ENCODE peak calls at places on chromosomes 1 and 21, in four cellular contexts. Q, C, S and D are unnamed samples.

GRCh38 chr1:205963352-205963751 is 20.1 kb upstream of the SLC26A9 start:
- DNase-seq in Q (no peak), C (no peak), S (no peak), D (no peak)

GRCh38 chr1:161805399-161806197 is 39.5 kb downstream of the ATF6 start:
- DNase-seq in S (no peak), C (no peak), Q (no peak), D (no peak)

GRCh38 chr1:102578806-102579205 is 529.5 kb downstream of the COL11A1 start:
- DNase-seq in C (no peak), S (no peak), Q (no peak), D (no peak)

GRCh38 chr1:30318864-30319718 is 404.3 kb downstream of the MATN1 start:
- DNase-seq in C (peak), S (peak), Q (no peak), D (no peak)

GRCh38 chr1:6965062-6965913 is 180.0 kb downstream of the CAMTA1 start:
- DNase-seq in S (no peak), Q (no peak), C (no peak), D (no peak)

GRCh38 chr21:41665766-41666595 is 100.9 kb downstream of the RIPK4 start:
- DNase-seq in Q (no peak), S (no peak), C (no peak), D (no peak)

GRCh38 chr1:191714810-191715209 is 443.5 kb upstream of the RGS18 start:
- DNase-seq in Q (no peak), C (no peak), S (no peak), D (no peak)

GRCh38 chr1:89523597-89524368 is 846 bp upstream of the LRRC8B start:
- DNase-seq in C (no peak), S (peak), Q (peak), D (peak)

GRCh38 chr1:171910786-171911185 is 69.5 kb downstream of the DNM3 start:
- DNase-seq in Q (no peak), S (no peak), C (no peak), D (no peak)

GRCh38 chr1:180560868-180561600 is 2.3 kb downstream of the OVAAL start:
- DNase-seq in S (no peak), Q (no peak), C (no peak), D (no peak)

GRCh38 chr21:45599146-45599581 is 44.4 kb upstream of the PCBP3 start:
- DNase-seq in S (no peak), Q (no peak), C (no peak), D (no peak)

GRCh38 chr1:201884472-201884871 is 4.2 kb upstream of the SHISA4 start:
- DNase-seq in S (no peak), C (no peak), Q (no peak), D (no peak)

GRCh38 chr1:107879338-107879737 is 85.6 kb downstream of the VAV3 start:
- DNase-seq in C (no peak), Q (no peak), S (no peak), D (no peak)

GRCh38 chr1:77832889-77833288 is 53.4 kb downstream of the MIGA1 start:
- DNase-seq in C (no peak), S (no peak), Q (no peak), D (no peak)

GRCh38 chr1:21865943-21866628 is 54.0 kb downstream of the LDLRAD2 start:
- DNase-seq in Q (peak), S (no peak), C (peak), D (peak)

GRCh38 chr1:178932966-178933603 is 62.2 kb upstream of the ANGPTL1 start:
- DNase-seq in S (no peak), Q (no peak), C (no peak), D (no peak)

GRCh38 chr1:1399870-1400575 is 888 bp upstream of the CCNL2 start:
- DNase-seq in S (no peak), C (no peak), Q (peak), D (no peak)

GRCh38 chr1:57215175-57215574 is 208.7 kb downstream of the DAB1 start:
- DNase-seq in C (no peak), Q (no peak), S (no peak), D (no peak)

GRCh38 chr1:162365284-162366041 is 11.2 kb downstream of the SPATA46 start:
- DNase-seq in Q (no peak), C (no peak), S (no peak), D (no peak)

GRCh38 chr1:153431928-153432327 is 15.6 kb downstream of the S100A7A start:
- DNase-seq in S (no peak), Q (no peak), C (peak), D (no peak)

GRCh38 chr1:200131551-200132125 is 104.1 kb downstream of the NR5A2 start:
- DNase-seq in S (no peak), Q (no peak), C (no peak), D (no peak)

GRCh38 chr1:151326619-151327222 is 495 bp downstream of the PI4KB start:
- DNase-seq in S (peak), C (no peak), Q (no peak), D (no peak)

GRCh38 chr1:82318265-82318664 is 517.5 kb downstream of the ADGRL2 start:
- DNase-seq in Q (no peak), C (no peak), S (no peak), D (no peak)

GRCh38 chr1:179031855-179032513 is 6.3 kb downstream of the FAM20B start:
- DNase-seq in Q (no peak), S (no peak), C (no peak), D (no peak)

GRCh38 chr1:25104932-25105561 is 127.3 kb downstream of the SYF2 start:
- DNase-seq in C (no peak), Q (no peak), S (no peak), D (no peak)

GRCh38 chr1:4830756-4831155 is 176.3 kb downstream of the AJAP1 start:
- DNase-seq in Q (no peak), S (no peak), C (no peak), D (no peak)

GRCh38 chr1:179706339-179706941 is 36.7 kb upstream of the FAM163A start:
- DNase-seq in S (peak), C (peak), Q (peak), D (peak)

GRCh38 chr1:225881081-225882007 is 836 bp downstream of the TMEM63A start:
- DNase-seq in Q (peak), C (no peak), S (peak), D (no peak)

GRCh38 chr1:8567146-8567545 is 249.2 kb downstream of the SLC45A1 start:
- DNase-seq in C (no peak), S (no peak), Q (no peak), D (no peak)

DNA sequence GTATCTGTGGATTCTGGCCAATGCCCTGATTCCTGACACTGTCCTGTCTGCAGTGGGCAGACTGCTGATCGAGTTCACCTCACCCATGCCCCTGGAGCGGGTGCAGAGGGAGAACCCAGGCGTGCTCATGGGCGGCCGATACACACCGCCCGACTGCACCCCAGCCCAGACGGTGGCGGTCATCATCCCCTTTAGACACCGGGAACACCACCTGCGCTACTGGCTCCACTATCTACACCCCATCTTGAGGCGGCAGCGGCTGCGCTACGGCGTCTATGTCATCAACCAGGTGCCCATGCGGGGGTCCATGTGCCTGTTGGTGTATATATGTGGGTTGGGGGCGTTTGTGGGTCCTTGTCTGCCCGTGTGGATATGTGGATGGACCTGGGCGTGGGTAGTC is 2.6 kb downstream of the B4GALT2 start:
- DNase-seq in S (no peak), Q (no peak), C (no peak), D (no peak)
- H3K27ac ChIP-seq in S (no peak), Q (no peak), C (no peak), D (no peak)

GRCh38 chr1:68230901-68231626 is 1.3 kb downstream of the WLS start:
- DNase-seq in Q (peak), C (no peak), S (peak), D (no peak)
- H3K27ac ChIP-seq in Q (peak), C (no peak), S (peak), D (no peak)

GRCh38 chr1:109537450-109538178 is 2.1 kb upstream of the GPR61 start:
- DNase-seq in Q (no peak), S (no peak), C (peak), D (no peak)
- H3K27ac ChIP-seq in Q (no peak), S (no peak), C (no peak), D (no peak)

GRCh38 chr1:185540295-185540694 is 193.9 kb upstream of the HMCN1 start:
- DNase-seq in Q (no peak), S (no peak), C (no peak), D (no peak)

GRCh38 chr1:185546029-185546428 is 188.2 kb upstream of the HMCN1 start:
- DNase-seq in C (no peak), S (no peak), Q (no peak), D (no peak)

GRCh38 chr1:185539277-185539943 is 194.8 kb upstream of the HMCN1 start:
- DNase-seq in S (no peak), Q (no peak), C (no peak), D (no peak)

GRCh38 chr1:185537601-185538000 is 196.6 kb upstream of the HMCN1 start:
- DNase-seq in S (no peak), Q (no peak), C (no peak), D (no peak)

GRCh38 chr1:185541861-185542260 is 192.3 kb upstream of the HMCN1 start:
- DNase-seq in C (no peak), S (no peak), Q (no peak), D (no peak)
- H3K27ac ChIP-seq in C (no peak), S (no peak), Q (no peak), D (no peak)

GRCh38 chr1:32239790-32240139 is 7.3 kb upstream of the FAM167B start:
- DNase-seq in S (no peak), C (no peak), Q (no peak), D (no peak)
- H3K27ac ChIP-seq in S (peak), C (peak), Q (peak), D (no peak)